ENCODE peak calls at places on chromosomes 7 and 10, in eight cellular contexts. One of them, this sample, is unnamed.

GRCh38 chr7:27210441-27211083 is 10.7 kb upstream of the HOXA13 start:
- DNase-seq in CD8-positive, alpha-beta T cell: no peak
- DNase-seq in spleen: peak; percentile 82
- DNase-seq in SJSA1: no peak
- DNase-seq in pancreas: no peak
- DNase-seq in K562: peak; percentile 48
- DNase-seq in Peyer's patch: peak; percentile 82
- DNase-seq in mesendoderm: peak; percentile 78
- DNase-seq in this sample: peak; percentile 91

GRCh38 chr7:101397770-101398324 is 35.2 kb downstream of the COL26A1 start:
- DNase-seq in CD8-positive, alpha-beta T cell: no peak
- DNase-seq in spleen: no peak
- DNase-seq in SJSA1: no peak
- DNase-seq in pancreas: no peak
- DNase-seq in K562: no peak
- DNase-seq in Peyer's patch: no peak
- DNase-seq in mesendoderm: no peak
- DNase-seq in this sample: no peak

GRCh38 chr7:138961159-138961558 is 20.0 kb downstream of the KIAA1549 start:
- DNase-seq in CD8-positive, alpha-beta T cell: no peak
- DNase-seq in spleen: no peak
- DNase-seq in SJSA1: no peak
- DNase-seq in pancreas: peak; percentile 82
- DNase-seq in K562: no peak
- DNase-seq in Peyer's patch: no peak
- DNase-seq in mesendoderm: no peak
- DNase-seq in this sample: peak; percentile 91

GRCh38 chr10:79938728-79939380 is 10.1 kb downstream of the SFTPD start:
- DNase-seq in CD8-positive, alpha-beta T cell: no peak
- DNase-seq in spleen: peak; percentile 87
- DNase-seq in SJSA1: peak; percentile 22
- DNase-seq in pancreas: peak; percentile 48
- DNase-seq in K562: peak; percentile 17
- DNase-seq in Peyer's patch: no peak
- DNase-seq in mesendoderm: no peak
- DNase-seq in this sample: no peak

GRCh38 chr7:155781433-155781832 is 30.8 kb downstream of the SHH start:
- DNase-seq in CD8-positive, alpha-beta T cell: no peak
- DNase-seq in spleen: peak; percentile 58
- DNase-seq in SJSA1: no peak
- DNase-seq in pancreas: no peak
- DNase-seq in K562: no peak
- DNase-seq in Peyer's patch: peak; percentile 32
- DNase-seq in mesendoderm: no peak
- DNase-seq in this sample: no peak

GRCh38 chr7:88401009-88401623 is 94.4 kb upstream of the STEAP4 start:
- DNase-seq in CD8-positive, alpha-beta T cell: no peak
- DNase-seq in spleen: no peak
- DNase-seq in SJSA1: no peak
- DNase-seq in pancreas: no peak
- DNase-seq in K562: peak; percentile 23
- DNase-seq in Peyer's patch: no peak
- DNase-seq in mesendoderm: peak; percentile 41
- DNase-seq in this sample: peak; percentile 12

GRCh38 chr7:50307368-50308012 is 3.0 kb downstream of the IKZF1 start:
- DNase-seq in CD8-positive, alpha-beta T cell: peak; percentile 86
- DNase-seq in spleen: peak; percentile 89
- DNase-seq in SJSA1: no peak
- DNase-seq in pancreas: no peak
- DNase-seq in K562: peak; percentile 83
- DNase-seq in Peyer's patch: no peak
- DNase-seq in mesendoderm: no peak
- DNase-seq in this sample: peak; percentile 52

GRCh38 chr7:99622596-99622995 is 5.8 kb downstream of the ZSCAN25 start:
- DNase-seq in CD8-positive, alpha-beta T cell: no peak
- DNase-seq in spleen: no peak
- DNase-seq in SJSA1: peak; percentile 69
- DNase-seq in pancreas: no peak
- DNase-seq in K562: no peak
- DNase-seq in Peyer's patch: no peak
- DNase-seq in mesendoderm: no peak
- DNase-seq in this sample: no peak

GRCh38 chr7:98021588-98022351 is 31.8 kb upstream of the OCM2 start:
- DNase-seq in CD8-positive, alpha-beta T cell: peak; percentile 75
- DNase-seq in spleen: peak; percentile 94
- DNase-seq in SJSA1: peak; percentile 70
- DNase-seq in pancreas: peak; percentile 68
- DNase-seq in K562: peak; percentile 83
- DNase-seq in Peyer's patch: peak; percentile 89
- DNase-seq in mesendoderm: peak; percentile 59
- DNase-seq in this sample: peak; percentile 72

GRCh38 chr7:156540619-156541165 is 99.9 kb upstream of the RNF32 start:
- DNase-seq in CD8-positive, alpha-beta T cell: no peak
- DNase-seq in spleen: no peak
- DNase-seq in SJSA1: no peak
- DNase-seq in pancreas: no peak
- DNase-seq in K562: no peak
- DNase-seq in Peyer's patch: no peak
- DNase-seq in mesendoderm: no peak
- DNase-seq in this sample: no peak

GRCh38 chr7:19401461-19401860 is 256.2 kb upstream of the FERD3L start:
- DNase-seq in CD8-positive, alpha-beta T cell: no peak
- DNase-seq in spleen: no peak
- DNase-seq in SJSA1: no peak
- DNase-seq in pancreas: no peak
- DNase-seq in K562: no peak
- DNase-seq in Peyer's patch: no peak
- DNase-seq in mesendoderm: no peak
- DNase-seq in this sample: no peak

GRCh38 chr10:73894245-73894971 is 16.5 kb upstream of the PLAU start:
- DNase-seq in CD8-positive, alpha-beta T cell: no peak
- DNase-seq in spleen: no peak
- DNase-seq in SJSA1: peak; percentile 91
- DNase-seq in pancreas: no peak
- DNase-seq in K562: peak; percentile 56
- DNase-seq in Peyer's patch: peak; percentile 3
- DNase-seq in mesendoderm: no peak
- DNase-seq in this sample: no peak

GRCh38 chr10:123854498-123854897 is 37.1 kb downstream of the CPXM2 start:
- DNase-seq in CD8-positive, alpha-beta T cell: no peak
- DNase-seq in spleen: no peak
- DNase-seq in SJSA1: peak; percentile 28
- DNase-seq in pancreas: no peak
- DNase-seq in K562: peak; percentile 1
- DNase-seq in Peyer's patch: no peak
- DNase-seq in mesendoderm: no peak
- DNase-seq in this sample: no peak

GRCh38 chr10:111707066-111707465 is 476.5 kb downstream of the GPAM start:
- DNase-seq in CD8-positive, alpha-beta T cell: no peak
- DNase-seq in spleen: no peak
- DNase-seq in SJSA1: no peak
- DNase-seq in pancreas: no peak
- DNase-seq in K562: no peak
- DNase-seq in Peyer's patch: no peak
- DNase-seq in mesendoderm: no peak
- DNase-seq in this sample: no peak

GRCh38 chr7:127850195-127850594 is 181.0 kb downstream of the LRRC4 start:
- DNase-seq in CD8-positive, alpha-beta T cell: no peak
- DNase-seq in spleen: no peak
- DNase-seq in SJSA1: no peak
- DNase-seq in pancreas: no peak
- DNase-seq in K562: no peak
- DNase-seq in Peyer's patch: no peak
- DNase-seq in mesendoderm: no peak
- DNase-seq in this sample: no peak

GRCh38 chr7:118330373-118330772 is 105.9 kb downstream of the ANKRD7 start:
- DNase-seq in CD8-positive, alpha-beta T cell: no peak
- DNase-seq in spleen: no peak
- DNase-seq in SJSA1: no peak
- DNase-seq in pancreas: no peak
- DNase-seq in K562: no peak
- DNase-seq in Peyer's patch: no peak
- DNase-seq in mesendoderm: no peak
- DNase-seq in this sample: no peak

GRCh38 chr7:131196808-131197207 is 130.9 kb upstream of the MKLN1 start:
- DNase-seq in CD8-positive, alpha-beta T cell: no peak
- DNase-seq in spleen: no peak
- DNase-seq in SJSA1: no peak
- DNase-seq in pancreas: no peak
- DNase-seq in K562: no peak
- DNase-seq in Peyer's patch: no peak
- DNase-seq in mesendoderm: peak; percentile 32
- DNase-seq in this sample: no peak

GRCh38 chr10:116271593-116272496 is 1.2 kb downstream of the GFRA1 start:
- DNase-seq in CD8-positive, alpha-beta T cell: no peak
- DNase-seq in spleen: no peak
- DNase-seq in SJSA1: no peak
- DNase-seq in pancreas: peak; percentile 37
- DNase-seq in K562: no peak
- DNase-seq in Peyer's patch: no peak
- DNase-seq in mesendoderm: peak; percentile 26
- DNase-seq in this sample: no peak

GRCh38 chr10:13051126-13051694 is 48.8 kb upstream of the OPTN start:
- DNase-seq in CD8-positive, alpha-beta T cell: no peak
- DNase-seq in spleen: no peak
- DNase-seq in SJSA1: no peak
- DNase-seq in pancreas: no peak
- DNase-seq in K562: no peak
- DNase-seq in Peyer's patch: no peak
- DNase-seq in mesendoderm: no peak
- DNase-seq in this sample: no peak

GRCh38 chr10:1206101-1206500 is 149.9 kb downstream of the WDR37 start:
- DNase-seq in CD8-positive, alpha-beta T cell: no peak
- DNase-seq in spleen: no peak
- DNase-seq in SJSA1: no peak
- DNase-seq in pancreas: no peak
- DNase-seq in K562: no peak
- DNase-seq in Peyer's patch: peak; percentile 7
- DNase-seq in mesendoderm: no peak
- DNase-seq in this sample: no peak

GRCh38 chr10:67903581-67903980 is 19.1 kb downstream of the SIRT1 start:
- DNase-seq in CD8-positive, alpha-beta T cell: no peak
- DNase-seq in spleen: no peak
- DNase-seq in SJSA1: no peak
- DNase-seq in pancreas: no peak
- DNase-seq in K562: no peak
- DNase-seq in Peyer's patch: no peak
- DNase-seq in mesendoderm: no peak
- DNase-seq in this sample: no peak

GRCh38 chr7:151690597-151690996 is 170.9 kb upstream of the RHEB start:
- DNase-seq in CD8-positive, alpha-beta T cell: no peak
- DNase-seq in spleen: no peak
- DNase-seq in SJSA1: no peak
- DNase-seq in pancreas: no peak
- DNase-seq in K562: no peak
- DNase-seq in Peyer's patch: no peak
- DNase-seq in mesendoderm: peak; percentile 77
- DNase-seq in this sample: no peak
- H3K4me1 ChIP-seq in CD8-positive, alpha-beta T cell: peaks cover 11% of the 10 kb centered on the region
- H3K4me1 ChIP-seq in spleen: peaks cover 46% of the 10 kb centered on the region
- H3K4me1 ChIP-seq in SJSA1: peaks cover 76% of the 10 kb centered on the region
- H3K4me1 ChIP-seq in pancreas: peaks cover 4% of the 10 kb centered on the region
- H3K4me1 ChIP-seq in K562: peaks cover 13% of the 10 kb centered on the region
- H3K4me1 ChIP-seq in Peyer's patch: no peaks in the 10 kb centered on the region
- H3K4me1 ChIP-seq in mesendoderm: peaks cover 8% of the 10 kb centered on the region
- H3K4me1 ChIP-seq in this sample: peaks cover 12% of the 10 kb centered on the region

DNA sequence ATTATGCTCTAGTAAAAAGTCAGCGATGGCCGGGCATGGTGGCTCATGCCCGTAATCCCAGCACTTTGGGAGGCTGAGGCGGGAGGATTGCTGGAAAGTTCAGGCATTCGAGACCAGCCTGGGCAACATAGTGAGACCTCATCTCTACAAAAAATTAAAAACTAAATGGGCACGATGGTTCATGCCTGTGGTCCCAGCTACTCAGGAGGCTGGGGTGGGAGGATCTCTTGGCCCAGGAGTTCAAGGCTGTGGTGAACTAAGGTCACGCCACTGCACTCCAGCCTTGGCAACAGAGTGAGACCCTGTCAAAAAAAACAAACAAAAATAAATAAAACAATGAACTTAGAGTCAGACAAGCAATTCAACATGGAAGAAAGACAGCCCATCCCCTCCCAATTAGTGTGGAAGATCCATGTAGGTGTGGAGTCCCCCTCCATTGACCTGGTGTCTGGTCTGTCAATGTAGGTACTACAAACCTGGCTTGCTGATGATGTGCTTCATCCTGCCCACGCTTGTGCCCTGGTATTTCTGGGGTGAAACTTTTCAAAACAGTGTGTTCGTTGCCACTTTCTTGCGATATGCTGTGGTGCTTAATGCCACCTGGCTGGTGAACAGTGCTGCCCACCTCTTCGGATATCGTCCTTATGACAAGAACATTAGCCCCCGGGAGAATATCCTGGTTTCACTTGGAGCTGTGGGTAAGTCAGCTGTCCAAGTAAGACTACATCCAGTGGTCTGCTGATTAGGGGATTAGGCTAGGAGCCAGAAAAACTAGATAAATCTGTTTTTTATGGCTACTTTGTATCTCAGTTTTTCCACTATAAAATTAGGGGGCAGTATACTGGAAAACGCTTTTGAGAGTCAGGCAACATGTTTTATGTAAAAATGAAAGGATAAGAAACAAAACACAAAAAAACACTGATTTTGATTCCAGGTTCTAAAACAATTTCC is 9.3 kb downstream of the SCD start:
- DNase-seq in CD8-positive, alpha-beta T cell: no peak
- DNase-seq in spleen: no peak
- DNase-seq in SJSA1: no peak
- DNase-seq in pancreas: no peak
- DNase-seq in K562: no peak
- DNase-seq in Peyer's patch: no peak
- DNase-seq in mesendoderm: no peak
- DNase-seq in this sample: no peak
- H3K36me3 ChIP-seq in CD8-positive, alpha-beta T cell: peaks cover 5% of the 10 kb centered on the region
- H3K36me3 ChIP-seq in spleen: peaks cover 76% of the 10 kb centered on the region
- H3K36me3 ChIP-seq in SJSA1: peaks cover 37% of the 10 kb centered on the region
- H3K36me3 ChIP-seq in pancreas: no peaks in the 10 kb centered on the region
- H3K36me3 ChIP-seq in K562: peaks cover 92% of the 10 kb centered on the region
- H3K36me3 ChIP-seq in Peyer's patch: no peaks in the 10 kb centered on the region
- H3K36me3 ChIP-seq in mesendoderm: peaks cover 53% of the 10 kb centered on the region
- H3K36me3 ChIP-seq in this sample: peaks cover 6% of the 10 kb centered on the region

GRCh38 chr7:159057647-159058046 is 87.0 kb downstream of the VIPR2 start:
- DNase-seq in CD8-positive, alpha-beta T cell: no peak
- DNase-seq in spleen: no peak
- DNase-seq in SJSA1: no peak
- DNase-seq in pancreas: no peak
- DNase-seq in K562: no peak
- DNase-seq in Peyer's patch: no peak
- DNase-seq in mesendoderm: no peak
- DNase-seq in this sample: no peak
- H3K4me3 ChIP-seq in CD8-positive, alpha-beta T cell: no peak overlapping the region
- H3K4me3 ChIP-seq in spleen: no peak overlapping the region
- H3K4me3 ChIP-seq in SJSA1: no peak overlapping the region
- H3K4me3 ChIP-seq in pancreas: no peak overlapping the region
- H3K4me3 ChIP-seq in K562: no peak overlapping the region
- H3K4me3 ChIP-seq in Peyer's patch: no peak overlapping the region
- H3K4me3 ChIP-seq in mesendoderm: no peak overlapping the region
- H3K4me3 ChIP-seq in this sample: no peak overlapping the region

DNA sequence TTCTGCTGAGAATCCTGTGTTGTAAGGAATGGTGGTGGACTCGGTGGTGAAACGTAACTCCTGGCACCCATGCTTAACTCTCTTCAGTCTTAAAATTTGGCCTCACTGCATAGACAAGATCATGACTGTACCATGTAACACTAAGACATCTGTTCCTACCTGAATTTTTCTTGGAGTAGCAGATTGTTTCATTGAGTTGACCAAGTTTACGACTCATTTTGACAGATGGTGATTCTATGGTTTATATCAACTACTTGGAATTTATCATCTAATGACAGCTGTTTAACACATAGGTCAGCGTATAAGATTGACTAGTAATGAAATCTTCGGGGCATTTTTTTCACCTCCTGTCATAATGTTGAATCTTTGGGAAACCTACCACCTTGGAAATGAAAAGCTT is 184.2 kb downstream of the CELF2 start:
- DNase-seq in CD8-positive, alpha-beta T cell: no peak
- DNase-seq in spleen: no peak
- DNase-seq in SJSA1: no peak
- DNase-seq in pancreas: no peak
- DNase-seq in K562: no peak
- DNase-seq in Peyer's patch: no peak
- DNase-seq in mesendoderm: no peak
- DNase-seq in this sample: no peak
- H3K4me1 ChIP-seq in CD8-positive, alpha-beta T cell: peaks cover 88% of the 10 kb centered on the region
- H3K4me1 ChIP-seq in spleen: peaks cover 88% of the 10 kb centered on the region
- H3K4me1 ChIP-seq in SJSA1: no peaks in the 10 kb centered on the region
- H3K4me1 ChIP-seq in pancreas: no peaks in the 10 kb centered on the region
- H3K4me1 ChIP-seq in K562: no peaks in the 10 kb centered on the region
- H3K4me1 ChIP-seq in Peyer's patch: peaks cover 3% of the 10 kb centered on the region
- H3K4me1 ChIP-seq in mesendoderm: no peaks in the 10 kb centered on the region
- H3K4me1 ChIP-seq in this sample: no peaks in the 10 kb centered on the region

This sample was measured in small intestine.